ENCODE peak calls at places on chromosomes 11 and 22, in six cellular contexts. One of them, this sample, is unnamed.

GRCh38 chr11:15893080-15893492 is 463.3 kb downstream of the SOX6 start:
- DNase-seq in upper lobe of right lung: no peak
- DNase-seq in fibroblast of the aortic adventitia: peak; percentile 67
- DNase-seq in BJ: peak; percentile 60
- DNase-seq in cardiac muscle cell: peak; percentile 60
- DNase-seq in thoracic aorta: no peak
- DNase-seq in this sample: peak; percentile 96

GRCh38 chr11:41222236-41222635 is 237.2 kb downstream of the LRRC4C start:
- DNase-seq in upper lobe of right lung: no peak
- DNase-seq in fibroblast of the aortic adventitia: no peak
- DNase-seq in BJ: no peak
- DNase-seq in cardiac muscle cell: no peak
- DNase-seq in thoracic aorta: no peak
- DNase-seq in this sample: no peak

GRCh38 chr11:47215366-47215925 is 672 bp downstream of the DDB2 start:
- DNase-seq in upper lobe of right lung: no peak
- DNase-seq in fibroblast of the aortic adventitia: no peak
- DNase-seq in BJ: no peak
- DNase-seq in cardiac muscle cell: no peak
- DNase-seq in thoracic aorta: no peak
- DNase-seq in this sample: peak; percentile 9

GRCh38 chr11:124793466-124794278 is 6.5 kb downstream of the MSANTD2 start:
- DNase-seq in upper lobe of right lung: no peak
- DNase-seq in fibroblast of the aortic adventitia: peak; percentile 59
- DNase-seq in BJ: no peak
- DNase-seq in cardiac muscle cell: peak; percentile 66
- DNase-seq in thoracic aorta: no peak
- DNase-seq in this sample: peak; percentile 58

GRCh38 chr11:28585007-28585406 is 476.8 kb downstream of the METTL15 start:
- DNase-seq in upper lobe of right lung: no peak
- DNase-seq in fibroblast of the aortic adventitia: peak; percentile 38
- DNase-seq in BJ: no peak
- DNase-seq in cardiac muscle cell: peak; percentile 14
- DNase-seq in thoracic aorta: no peak
- DNase-seq in this sample: no peak

GRCh38 chr11:125429174-125429707 is 66.8 kb downstream of the FEZ1 start:
- DNase-seq in upper lobe of right lung: peak; percentile 66
- DNase-seq in fibroblast of the aortic adventitia: peak; percentile 73
- DNase-seq in BJ: no peak
- DNase-seq in cardiac muscle cell: peak; percentile 69
- DNase-seq in thoracic aorta: no peak
- DNase-seq in this sample: peak; percentile 51

GRCh38 chr11:61711493-61711892 is 31.3 kb downstream of the DAGLA start:
- DNase-seq in upper lobe of right lung: no peak
- DNase-seq in fibroblast of the aortic adventitia: no peak
- DNase-seq in BJ: no peak
- DNase-seq in cardiac muscle cell: no peak
- DNase-seq in thoracic aorta: no peak
- DNase-seq in this sample: no peak

GRCh38 chr22:45242778-45243191 is 2.1 kb upstream of the KIAA0930 start:
- DNase-seq in upper lobe of right lung: no peak
- DNase-seq in fibroblast of the aortic adventitia: no peak
- DNase-seq in BJ: no peak
- DNase-seq in cardiac muscle cell: peak; percentile 25
- DNase-seq in thoracic aorta: no peak
- DNase-seq in this sample: no peak

GRCh38 chr11:85948884-85949283 is 93.7 kb downstream of the CCDC83 start:
- DNase-seq in upper lobe of right lung: no peak
- DNase-seq in fibroblast of the aortic adventitia: no peak
- DNase-seq in BJ: no peak
- DNase-seq in cardiac muscle cell: no peak
- DNase-seq in thoracic aorta: no peak
- DNase-seq in this sample: no peak

GRCh38 chr22:26321469-26321913 is 107.6 kb upstream of the ASPHD2 start:
- DNase-seq in upper lobe of right lung: no peak
- DNase-seq in fibroblast of the aortic adventitia: peak; percentile 36
- DNase-seq in BJ: peak; percentile 82
- DNase-seq in cardiac muscle cell: no peak
- DNase-seq in thoracic aorta: no peak
- DNase-seq in this sample: peak; percentile 17

GRCh38 chr11:108858624-108859023 is 193.8 kb downstream of the DDX10 start:
- DNase-seq in upper lobe of right lung: no peak
- DNase-seq in fibroblast of the aortic adventitia: no peak
- DNase-seq in BJ: no peak
- DNase-seq in cardiac muscle cell: no peak
- DNase-seq in thoracic aorta: no peak
- DNase-seq in this sample: no peak

GRCh38 chr22:41048791-41049717 is 43.3 kb upstream of the EP300 start:
- DNase-seq in upper lobe of right lung: peak; percentile 76
- DNase-seq in fibroblast of the aortic adventitia: peak; percentile 77
- DNase-seq in BJ: peak; percentile 72
- DNase-seq in cardiac muscle cell: peak; percentile 92
- DNase-seq in thoracic aorta: peak; percentile 19
- DNase-seq in this sample: peak; percentile 97

GRCh38 chr11:12090061-12090572 is 20.3 kb upstream of the MICAL2 start:
- DNase-seq in upper lobe of right lung: peak; percentile 66
- DNase-seq in fibroblast of the aortic adventitia: peak; percentile 69
- DNase-seq in BJ: no peak
- DNase-seq in cardiac muscle cell: peak; percentile 63
- DNase-seq in thoracic aorta: no peak
- DNase-seq in this sample: peak; percentile 26

GRCh38 chr22:37560682-37561208 is 465 bp downstream of the CDC42EP1 start:
- DNase-seq in upper lobe of right lung: peak; percentile 85
- DNase-seq in fibroblast of the aortic adventitia: peak; percentile 45
- DNase-seq in BJ: no peak
- DNase-seq in cardiac muscle cell: peak; percentile 85
- DNase-seq in thoracic aorta: no peak
- DNase-seq in this sample: peak; percentile 55

GRCh38 chr11:46696212-46696558 is 4.2 kb downstream of the ARHGAP1 start:
- DNase-seq in upper lobe of right lung: no peak
- DNase-seq in fibroblast of the aortic adventitia: no peak
- DNase-seq in BJ: no peak
- DNase-seq in cardiac muscle cell: no peak
- DNase-seq in thoracic aorta: no peak
- DNase-seq in this sample: no peak

GRCh38 chr22:23578306-23578705 is 1.8 kb downstream of the IGLL1 start:
- DNase-seq in upper lobe of right lung: no peak
- DNase-seq in fibroblast of the aortic adventitia: no peak
- DNase-seq in BJ: no peak
- DNase-seq in cardiac muscle cell: no peak
- DNase-seq in thoracic aorta: no peak
- DNase-seq in this sample: no peak

GRCh38 chr11:61587541-61587941 is 6.7 kb upstream of the SYT7 start:
- DNase-seq in upper lobe of right lung: peak; percentile 79
- DNase-seq in fibroblast of the aortic adventitia: peak; percentile 58
- DNase-seq in BJ: no peak
- DNase-seq in cardiac muscle cell: peak; percentile 26
- DNase-seq in thoracic aorta: no peak
- DNase-seq in this sample: no peak

GRCh38 chr11:67381244-67381972 is 8.0 kb upstream of the CLCF1 start:
- DNase-seq in upper lobe of right lung: no peak
- DNase-seq in fibroblast of the aortic adventitia: no peak
- DNase-seq in BJ: no peak
- DNase-seq in cardiac muscle cell: no peak
- DNase-seq in thoracic aorta: no peak
- DNase-seq in this sample: no peak

GRCh38 chr22:37806409-37807338 is 1.1 kb upstream of the GCAT start:
- DNase-seq in upper lobe of right lung: no peak
- DNase-seq in fibroblast of the aortic adventitia: peak; percentile 35
- DNase-seq in BJ: no peak
- DNase-seq in cardiac muscle cell: peak; percentile 46
- DNase-seq in thoracic aorta: no peak
- DNase-seq in this sample: peak; percentile 56

GRCh38 chr11:68946416-68947090 is 34.2 kb downstream of the MRGPRD start:
- DNase-seq in upper lobe of right lung: no peak
- DNase-seq in fibroblast of the aortic adventitia: peak; percentile 92
- DNase-seq in BJ: peak; percentile 70
- DNase-seq in cardiac muscle cell: peak; percentile 94
- DNase-seq in thoracic aorta: no peak
- DNase-seq in this sample: peak; percentile 90

GRCh38 chr11:60887531-60887930 is 18.9 kb downstream of the PRPF19 start:
- DNase-seq in upper lobe of right lung: no peak
- DNase-seq in fibroblast of the aortic adventitia: peak; percentile 57
- DNase-seq in BJ: no peak
- DNase-seq in cardiac muscle cell: peak; percentile 75
- DNase-seq in thoracic aorta: no peak
- DNase-seq in this sample: peak; percentile 53

GRCh38 chr11:107157146-107157808 is 139.0 kb upstream of the GUCY1A2 start:
- DNase-seq in upper lobe of right lung: no peak
- DNase-seq in fibroblast of the aortic adventitia: no peak
- DNase-seq in BJ: no peak
- DNase-seq in cardiac muscle cell: no peak
- DNase-seq in thoracic aorta: no peak
- DNase-seq in this sample: no peak

DNA sequence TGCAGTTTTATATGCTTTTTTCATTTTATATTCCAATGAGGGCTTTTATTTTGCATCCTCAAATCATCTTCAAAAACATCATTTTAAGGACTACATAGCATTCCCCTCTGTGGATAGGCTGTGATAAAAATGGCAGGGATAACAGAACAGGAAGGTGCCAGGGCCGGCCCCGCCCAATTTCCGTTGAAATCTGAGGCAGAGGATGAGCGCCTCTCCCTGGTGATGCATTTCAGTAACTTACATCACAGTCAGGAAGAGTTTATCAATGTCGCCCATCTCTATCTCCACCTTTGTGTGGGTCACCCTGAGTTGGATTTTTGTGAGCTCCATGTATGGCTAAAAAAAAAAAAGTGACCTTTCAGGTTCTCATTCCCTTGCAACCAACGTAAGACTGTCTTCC is 201.6 kb downstream of the DSCAML1 start:
- DNase-seq in upper lobe of right lung: no peak
- DNase-seq in fibroblast of the aortic adventitia: no peak
- DNase-seq in BJ: no peak
- DNase-seq in cardiac muscle cell: no peak
- DNase-seq in thoracic aorta: no peak
- DNase-seq in this sample: no peak
- TF ChIP-seq CTCF in upper lobe of right lung: no peak
- TF ChIP-seq CTCF in fibroblast of the aortic adventitia: no peak
- TF ChIP-seq CTCF in BJ: no peak
- TF ChIP-seq CTCF in cardiac muscle cell: no peak
- TF ChIP-seq CTCF in thoracic aorta: no peak
- TF ChIP-seq CTCF in this sample: no peak

GRCh38 chr11:129374993-129375721 is 491 bp upstream of the BARX2 start:
- DNase-seq in upper lobe of right lung: peak; percentile 68
- DNase-seq in fibroblast of the aortic adventitia: no peak
- DNase-seq in BJ: no peak
- DNase-seq in cardiac muscle cell: no peak
- DNase-seq in thoracic aorta: no peak
- DNase-seq in this sample: peak; percentile 3
- H3K4me3 ChIP-seq in upper lobe of right lung: peak overlapping the region; percentile 16
- H3K4me3 ChIP-seq in fibroblast of the aortic adventitia: no peak overlapping the region
- H3K4me3 ChIP-seq in BJ: no peak overlapping the region
- H3K4me3 ChIP-seq in cardiac muscle cell: peak overlapping the region; percentile 58
- H3K4me3 ChIP-seq in thoracic aorta: peak overlapping the region; percentile 63
- H3K4me3 ChIP-seq in this sample: no peak overlapping the region

DNA sequence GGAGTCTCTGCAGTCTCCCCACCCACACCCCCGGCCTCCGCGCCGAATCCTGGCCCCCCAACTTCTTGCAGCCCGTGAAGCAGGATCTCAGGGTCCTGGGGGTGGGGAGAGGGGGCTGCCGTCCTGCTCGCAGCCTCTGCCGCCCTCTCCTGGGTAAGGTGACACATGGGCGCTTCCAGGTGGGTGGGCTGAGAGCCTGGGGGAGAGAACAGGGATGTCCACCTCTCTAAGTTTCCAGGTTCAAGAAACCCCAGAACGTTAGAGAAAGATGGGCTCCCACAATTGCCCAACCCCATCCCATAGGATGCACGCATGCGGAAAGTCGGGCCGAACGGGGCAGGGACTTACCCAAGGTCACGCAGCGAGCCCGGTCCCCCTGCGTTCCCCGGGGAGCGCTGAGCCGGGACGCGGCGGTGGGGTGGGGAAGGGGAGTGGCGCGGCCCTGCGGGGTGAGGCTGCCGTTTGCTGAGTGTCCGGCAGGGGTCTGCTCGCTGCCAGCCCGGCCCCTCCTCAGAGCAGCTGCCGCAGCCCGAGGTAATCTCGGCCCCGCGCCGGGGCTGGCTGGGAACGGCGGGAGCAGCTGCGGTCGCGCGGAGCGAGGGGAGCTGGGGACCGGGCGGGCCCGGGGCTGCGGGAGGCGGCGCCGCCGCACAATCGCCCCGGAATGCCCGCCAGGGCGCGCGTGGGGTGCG is 705 bp upstream of the CAPN1 start:
- DNase-seq in upper lobe of right lung: peak; percentile 84
- DNase-seq in fibroblast of the aortic adventitia: peak; percentile 52
- DNase-seq in BJ: no peak
- DNase-seq in cardiac muscle cell: peak; percentile 72
- DNase-seq in thoracic aorta: no peak
- DNase-seq in this sample: peak; percentile 74
- TF ChIP-seq CTCF in upper lobe of right lung: peak; percentile 52
- TF ChIP-seq CTCF in fibroblast of the aortic adventitia: peak; percentile 52
- TF ChIP-seq CTCF in BJ: peak; percentile 49
- TF ChIP-seq CTCF in cardiac muscle cell: peak; percentile 38
- TF ChIP-seq CTCF in thoracic aorta: peak; percentile 57
- TF ChIP-seq CTCF in this sample: peak; percentile 45

DNA sequence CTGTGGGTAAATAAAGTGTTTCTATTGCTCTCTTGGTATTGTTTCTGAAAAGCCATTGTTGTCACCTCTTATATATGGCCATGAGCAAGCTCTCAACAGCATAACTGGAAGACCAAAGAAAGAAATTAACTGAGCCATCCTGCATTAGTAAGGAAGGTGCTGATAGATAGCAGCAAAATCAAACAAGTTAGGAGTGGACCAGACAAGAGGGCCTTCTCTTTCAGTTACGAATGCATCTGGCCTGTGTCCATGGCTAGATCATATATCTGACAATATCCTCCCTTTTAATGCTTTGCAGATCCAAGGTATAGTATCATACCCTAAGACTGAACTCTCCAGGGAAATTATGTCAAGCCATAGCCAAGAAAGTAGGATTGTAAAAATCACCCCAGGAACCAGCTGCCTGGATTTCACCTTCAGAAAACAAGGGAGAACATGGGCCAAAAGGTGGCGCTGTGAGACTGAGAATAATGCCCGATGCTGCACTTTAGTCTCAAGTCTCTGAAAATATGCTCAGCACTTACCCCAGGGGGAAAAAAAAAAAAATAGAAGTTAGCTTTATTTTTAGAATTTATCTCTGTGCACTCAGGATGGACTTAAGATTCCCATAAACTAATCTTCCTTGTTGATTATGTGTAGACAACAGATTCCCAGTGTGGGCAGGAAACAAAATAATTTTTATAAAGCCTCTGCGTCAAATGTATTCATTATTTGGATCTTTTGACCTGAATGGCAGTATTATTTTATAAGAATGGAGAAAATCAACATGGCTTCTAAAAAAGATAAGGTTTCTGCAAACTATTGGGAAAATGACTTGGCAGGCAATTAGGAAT is 415.1 kb downstream of the ETS1 start:
- DNase-seq in upper lobe of right lung: peak; percentile 73
- DNase-seq in fibroblast of the aortic adventitia: peak; percentile 95
- DNase-seq in BJ: peak; percentile 44
- DNase-seq in cardiac muscle cell: peak; percentile 93
- DNase-seq in thoracic aorta: peak; percentile 64
- DNase-seq in this sample: peak; percentile 87
- H3K4me3 ChIP-seq in upper lobe of right lung: no peak overlapping the region
- H3K4me3 ChIP-seq in fibroblast of the aortic adventitia: no peak overlapping the region
- H3K4me3 ChIP-seq in BJ: no peak overlapping the region
- H3K4me3 ChIP-seq in cardiac muscle cell: no peak overlapping the region
- H3K4me3 ChIP-seq in thoracic aorta: no peak overlapping the region
- H3K4me3 ChIP-seq in this sample: no peak overlapping the region